ENCODE peak calls at places on chromosomes 5 and 9, in five cellular contexts. One of them, this sample, is unnamed.

GRCh38 chr9:131033269-131034224 is 24.6 kb downstream of the LAMC3 start:
- DNase-seq in dorsolateral prefrontal cortex: no peak
- DNase-seq in DND-41: no peak
- DNase-seq in lower lobe of right lung: no peak
- DNase-seq in tibial artery: no peak
- DNase-seq in this sample: no peak

GRCh38 chr9:78439866-78440830 is 143.2 kb downstream of the PSAT1 start:
- DNase-seq in dorsolateral prefrontal cortex: no peak
- DNase-seq in DND-41: no peak
- DNase-seq in lower lobe of right lung: no peak
- DNase-seq in tibial artery: no peak
- DNase-seq in this sample: no peak

GRCh38 chr5:56898213-56898612 is 11.2 kb upstream of the SETD9 start:
- DNase-seq in dorsolateral prefrontal cortex: no peak
- DNase-seq in DND-41: no peak
- DNase-seq in lower lobe of right lung: no peak
- DNase-seq in tibial artery: no peak
- DNase-seq in this sample: no peak

GRCh38 chr9:79670269-79670961 is 98.7 kb downstream of the TLE4 start:
- DNase-seq in dorsolateral prefrontal cortex: no peak
- DNase-seq in DND-41: no peak
- DNase-seq in lower lobe of right lung: no peak
- DNase-seq in tibial artery: no peak
- DNase-seq in this sample: no peak

GRCh38 chr5:158967566-158967965 is 132.2 kb downstream of the EBF1 start:
- DNase-seq in dorsolateral prefrontal cortex: no peak
- DNase-seq in DND-41: no peak
- DNase-seq in lower lobe of right lung: no peak
- DNase-seq in tibial artery: no peak
- DNase-seq in this sample: no peak

GRCh38 chr9:15103321-15103720 is 193.1 kb upstream of the FREM1 start:
- DNase-seq in dorsolateral prefrontal cortex: no peak
- DNase-seq in DND-41: no peak
- DNase-seq in lower lobe of right lung: no peak
- DNase-seq in tibial artery: no peak
- DNase-seq in this sample: no peak

GRCh38 chr5:72355706-72356299 is 35.6 kb downstream of the PTCD2 start:
- DNase-seq in dorsolateral prefrontal cortex: peak
- DNase-seq in DND-41: no peak
- DNase-seq in lower lobe of right lung: no peak
- DNase-seq in tibial artery: peak
- DNase-seq in this sample: no peak

GRCh38 chr5:172846249-172846648 is 12.2 kb downstream of the ERGIC1 start:
- DNase-seq in dorsolateral prefrontal cortex: no peak
- DNase-seq in DND-41: no peak
- DNase-seq in lower lobe of right lung: no peak
- DNase-seq in tibial artery: no peak
- DNase-seq in this sample: no peak

GRCh38 chr5:6419340-6419852 is 29.3 kb upstream of the UBE2QL1 start:
- DNase-seq in dorsolateral prefrontal cortex: no peak
- DNase-seq in DND-41: no peak
- DNase-seq in lower lobe of right lung: no peak
- DNase-seq in tibial artery: no peak
- DNase-seq in this sample: no peak

GRCh38 chr5:16897800-16898199 is 38.3 kb downstream of the MYO10 start:
- DNase-seq in dorsolateral prefrontal cortex: no peak
- DNase-seq in DND-41: no peak
- DNase-seq in lower lobe of right lung: no peak
- DNase-seq in tibial artery: no peak
- DNase-seq in this sample: no peak

GRCh38 chr5:157603333-157604190 is 28.0 kb upstream of the ADAM19 start:
- DNase-seq in dorsolateral prefrontal cortex: no peak
- DNase-seq in DND-41: peak
- DNase-seq in lower lobe of right lung: no peak
- DNase-seq in tibial artery: no peak
- DNase-seq in this sample: peak

GRCh38 chr9:101485873-101486692 is 47.6 kb upstream of the RNF20 start:
- DNase-seq in dorsolateral prefrontal cortex: peak
- DNase-seq in DND-41: no peak
- DNase-seq in lower lobe of right lung: peak
- DNase-seq in tibial artery: peak
- DNase-seq in this sample: no peak

GRCh38 chr9:100933656-100934055 is 94.9 kb upstream of the PLPPR1 start:
- DNase-seq in dorsolateral prefrontal cortex: no peak
- DNase-seq in DND-41: no peak
- DNase-seq in lower lobe of right lung: no peak
- DNase-seq in tibial artery: no peak
- DNase-seq in this sample: peak

GRCh38 chr5:125717209-125717608 is 706.0 kb upstream of the GRAMD2B start:
- DNase-seq in dorsolateral prefrontal cortex: no peak
- DNase-seq in DND-41: no peak
- DNase-seq in lower lobe of right lung: no peak
- DNase-seq in tibial artery: no peak
- DNase-seq in this sample: peak

GRCh38 chr9:131422241-131422792 is 28.4 kb downstream of the PRRC2B start:
- DNase-seq in dorsolateral prefrontal cortex: no peak
- DNase-seq in DND-41: no peak
- DNase-seq in lower lobe of right lung: no peak
- DNase-seq in tibial artery: no peak
- DNase-seq in this sample: no peak

GRCh38 chr5:139696167-139696893 is 48.2 kb downstream of the CXXC5 start:
- DNase-seq in dorsolateral prefrontal cortex: no peak
- DNase-seq in DND-41: no peak
- DNase-seq in lower lobe of right lung: no peak
- DNase-seq in tibial artery: no peak
- DNase-seq in this sample: no peak

GRCh38 chr9:15697459-15697858 is 144.6 kb downstream of the CCDC171 start:
- DNase-seq in dorsolateral prefrontal cortex: no peak
- DNase-seq in DND-41: no peak
- DNase-seq in lower lobe of right lung: no peak
- DNase-seq in tibial artery: no peak
- DNase-seq in this sample: peak

GRCh38 chr5:21685016-21685415 is 1168.1 kb downstream of the CDH12 start:
- DNase-seq in dorsolateral prefrontal cortex: no peak
- DNase-seq in DND-41: no peak
- DNase-seq in lower lobe of right lung: no peak
- DNase-seq in tibial artery: no peak
- DNase-seq in this sample: no peak

GRCh38 chr5:98309785-98310566 is 463.5 kb upstream of the RGMB start:
- DNase-seq in dorsolateral prefrontal cortex: no peak
- DNase-seq in DND-41: no peak
- DNase-seq in lower lobe of right lung: no peak
- DNase-seq in tibial artery: no peak
- DNase-seq in this sample: peak

GRCh38 chr5:38009754-38010386 is 170.0 kb upstream of the GDNF start:
- DNase-seq in dorsolateral prefrontal cortex: no peak
- DNase-seq in DND-41: no peak
- DNase-seq in lower lobe of right lung: no peak
- DNase-seq in tibial artery: no peak
- DNase-seq in this sample: no peak

GRCh38 chr9:130930132-130930803 is 8.8 kb downstream of the FIBCD1 start:
- DNase-seq in dorsolateral prefrontal cortex: no peak
- DNase-seq in DND-41: no peak
- DNase-seq in lower lobe of right lung: no peak
- DNase-seq in tibial artery: no peak
- DNase-seq in this sample: no peak

GRCh38 chr5:50595199-50595598 is 71.2 kb upstream of the PARP8 start:
- DNase-seq in dorsolateral prefrontal cortex: no peak
- DNase-seq in DND-41: no peak
- DNase-seq in lower lobe of right lung: no peak
- DNase-seq in tibial artery: no peak
- DNase-seq in this sample: peak

GRCh38 chr5:125037020-125037419 is 290.6 kb upstream of the ZNF608 start:
- DNase-seq in dorsolateral prefrontal cortex: no peak
- DNase-seq in DND-41: no peak
- DNase-seq in lower lobe of right lung: no peak
- DNase-seq in tibial artery: no peak
- DNase-seq in this sample: no peak

GRCh38 chr9:137296214-137297059 is 5.6 kb downstream of the NRARP start:
- DNase-seq in dorsolateral prefrontal cortex: no peak
- DNase-seq in DND-41: no peak
- DNase-seq in lower lobe of right lung: no peak
- DNase-seq in tibial artery: no peak
- DNase-seq in this sample: no peak
- H3K4me3 ChIP-seq in dorsolateral prefrontal cortex: no peak
- H3K4me3 ChIP-seq in DND-41: no peak
- H3K4me3 ChIP-seq in lower lobe of right lung: peak
- H3K4me3 ChIP-seq in tibial artery: peak
- H3K4me3 ChIP-seq in this sample: no peak

GRCh38 chr9:128192601-128193371 is 1.4 kb upstream of the CIZ1 start:
- DNase-seq in dorsolateral prefrontal cortex: peak
- DNase-seq in DND-41: no peak
- DNase-seq in lower lobe of right lung: peak
- DNase-seq in tibial artery: peak
- DNase-seq in this sample: no peak
- TF ChIP-seq CTCF in dorsolateral prefrontal cortex: peak
- TF ChIP-seq CTCF in DND-41: no peak
- TF ChIP-seq CTCF in lower lobe of right lung: no peak
- TF ChIP-seq CTCF in tibial artery: no peak
- TF ChIP-seq CTCF in this sample: peak

DNA sequence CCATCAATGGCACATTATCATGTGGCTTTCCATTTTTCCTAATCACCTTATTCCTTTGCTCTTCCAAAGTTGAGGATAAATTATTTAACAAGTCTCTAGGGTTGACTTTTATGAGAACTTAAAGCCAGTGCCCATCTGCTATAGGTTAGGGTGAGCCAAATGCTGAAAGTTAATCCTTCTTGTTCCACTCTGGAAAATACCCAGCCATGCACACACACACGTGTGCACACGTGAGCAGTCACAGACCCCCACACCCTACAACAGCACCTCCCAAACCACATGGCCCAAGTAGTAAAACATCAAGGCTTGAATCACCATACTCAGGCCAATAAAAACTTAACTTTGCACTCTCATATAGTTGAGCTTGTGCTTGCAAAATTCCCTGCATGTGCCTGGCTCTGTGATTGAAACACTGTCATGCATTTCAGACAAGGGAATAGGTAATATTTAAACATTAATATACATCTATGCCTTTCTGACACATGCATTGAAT is 467.6 kb downstream of the ARHGEF28 start:
- DNase-seq in dorsolateral prefrontal cortex: no peak
- DNase-seq in DND-41: no peak
- DNase-seq in lower lobe of right lung: no peak
- DNase-seq in tibial artery: no peak
- DNase-seq in this sample: no peak
- H3K4me3 ChIP-seq in dorsolateral prefrontal cortex: no peak
- H3K4me3 ChIP-seq in DND-41: no peak
- H3K4me3 ChIP-seq in lower lobe of right lung: no peak
- H3K4me3 ChIP-seq in tibial artery: no peak
- H3K4me3 ChIP-seq in this sample: no peak

GRCh38 chr5:54996476-54996875 is 11.1 kb upstream of the ESM1 start:
- DNase-seq in dorsolateral prefrontal cortex: no peak
- DNase-seq in DND-41: no peak
- DNase-seq in lower lobe of right lung: no peak
- DNase-seq in tibial artery: no peak
- DNase-seq in this sample: peak
- TF ChIP-seq CTCF in dorsolateral prefrontal cortex: no peak
- TF ChIP-seq CTCF in DND-41: no peak
- TF ChIP-seq CTCF in lower lobe of right lung: no peak
- TF ChIP-seq CTCF in tibial artery: no peak
- TF ChIP-seq CTCF in this sample: no peak

GRCh38 chr9:84673806-84674205 is 4.3 kb downstream of the NTRK2 start:
- DNase-seq in dorsolateral prefrontal cortex: no peak
- DNase-seq in DND-41: no peak
- DNase-seq in lower lobe of right lung: no peak
- DNase-seq in tibial artery: no peak
- DNase-seq in this sample: no peak

GRCh38 chr9:84670106-84670800 is 724 bp downstream of the NTRK2 start:
- DNase-seq in dorsolateral prefrontal cortex: peak
- DNase-seq in DND-41: no peak
- DNase-seq in lower lobe of right lung: no peak
- DNase-seq in tibial artery: peak
- DNase-seq in this sample: no peak

GRCh38 chr9:84669293-84670105 is at the start of gene NTRK2:
- DNase-seq in dorsolateral prefrontal cortex: peak
- DNase-seq in DND-41: no peak
- DNase-seq in lower lobe of right lung: no peak
- DNase-seq in tibial artery: peak
- DNase-seq in this sample: no peak

GRCh38 chr9:84670801-84671153 is 1.2 kb downstream of the NTRK2 start:
- DNase-seq in dorsolateral prefrontal cortex: no peak
- DNase-seq in DND-41: no peak
- DNase-seq in lower lobe of right lung: no peak
- DNase-seq in tibial artery: no peak
- DNase-seq in this sample: no peak

GRCh38 chr9:84671651-84672467 is 2.3 kb downstream of the NTRK2 start:
- DNase-seq in dorsolateral prefrontal cortex: no peak
- DNase-seq in DND-41: no peak
- DNase-seq in lower lobe of right lung: no peak
- DNase-seq in tibial artery: no peak
- DNase-seq in this sample: no peak
- H3K4me3 ChIP-seq in dorsolateral prefrontal cortex: peak
- H3K4me3 ChIP-seq in DND-41: no peak
- H3K4me3 ChIP-seq in lower lobe of right lung: peak
- H3K4me3 ChIP-seq in tibial artery: peak
- H3K4me3 ChIP-seq in this sample: no peak

DNA sequence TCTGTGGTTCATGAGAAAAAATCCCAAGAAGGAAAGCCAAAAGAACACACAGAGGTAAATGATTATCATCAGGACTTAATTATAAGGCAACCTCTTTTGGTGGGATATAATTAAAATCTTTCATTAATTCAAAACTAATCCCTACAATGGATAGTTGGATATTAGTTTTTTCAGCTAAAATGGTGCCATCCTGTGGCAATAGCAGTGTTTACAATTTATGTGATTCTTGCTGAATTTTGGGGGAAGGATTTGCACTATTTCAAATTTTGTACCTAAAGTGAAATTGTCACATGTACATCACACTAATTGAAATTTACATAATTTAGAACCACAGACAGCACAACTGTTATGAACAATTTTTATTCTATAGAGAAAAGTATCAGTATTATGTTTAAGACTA is 67.0 kb downstream of the CAST start:
- DNase-seq in dorsolateral prefrontal cortex: no peak
- DNase-seq in DND-41: no peak
- DNase-seq in lower lobe of right lung: no peak
- DNase-seq in tibial artery: no peak
- DNase-seq in this sample: no peak
- TF ChIP-seq CTCF in dorsolateral prefrontal cortex: peak
- TF ChIP-seq CTCF in DND-41: peak
- TF ChIP-seq CTCF in lower lobe of right lung: peak
- TF ChIP-seq CTCF in tibial artery: no peak
- TF ChIP-seq CTCF in this sample: peak

DNA sequence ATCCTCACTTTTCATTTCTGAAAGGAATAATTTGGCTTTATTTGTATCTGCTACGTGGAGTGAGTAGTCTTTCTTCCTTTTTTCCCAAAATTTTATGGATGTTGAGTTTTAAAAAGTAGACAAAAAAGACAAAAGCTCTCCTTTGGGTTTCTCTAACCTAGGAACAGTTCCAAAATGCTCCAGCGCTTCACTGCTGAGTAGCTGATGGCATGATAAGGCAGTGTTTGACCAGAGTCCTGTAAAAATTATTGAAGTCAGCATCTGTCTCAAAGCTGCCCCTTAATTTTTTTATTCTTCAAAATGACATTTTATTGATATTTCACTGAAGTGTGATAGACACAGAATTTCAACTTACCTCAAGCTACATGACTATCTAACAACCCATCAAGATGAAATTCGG is 219.0 kb downstream of the ADAMTSL1 start:
- DNase-seq in dorsolateral prefrontal cortex: no peak
- DNase-seq in DND-41: no peak
- DNase-seq in lower lobe of right lung: no peak
- DNase-seq in tibial artery: no peak
- DNase-seq in this sample: no peak
- H3K4me3 ChIP-seq in dorsolateral prefrontal cortex: no peak
- H3K4me3 ChIP-seq in DND-41: no peak
- H3K4me3 ChIP-seq in lower lobe of right lung: no peak
- H3K4me3 ChIP-seq in tibial artery: no peak
- H3K4me3 ChIP-seq in this sample: no peak